ENCODE peak calls at places on chromosome 12, in eight cellular contexts. U, S, O, V, M, K, Q and N are unnamed samples.

GRCh38 chr12:44076892-44077291 is 241.0 kb downstream of the TMEM117 start:
- DNase-seq in Q (no peak), U (no peak), S (no peak), V (no peak), K (no peak), M (peak), O (no peak), N (no peak)

GRCh38 chr12:68240079-68240478 is 13.3 kb downstream of the IL22 start:
- DNase-seq in O (no peak), M (peak), U (no peak), V (no peak), K (no peak), S (no peak), Q (no peak), N (no peak)

GRCh38 chr12:9707864-9708808 is 24.8 kb downstream of the CLECL1 start:
- DNase-seq in M (peak), O (peak), S (peak), V (peak), Q (no peak), K (peak), U (no peak), N (peak)

GRCh38 chr12:2974560-2974971 is 15.4 kb downstream of the TEAD4 start:
- DNase-seq in M (no peak), S (no peak), Q (no peak), U (no peak), O (no peak), V (no peak), K (no peak), N (no peak)

GRCh38 chr12:131443019-131444000 is 267.6 kb upstream of the SFSWAP start:
- DNase-seq in O (no peak), Q (no peak), U (no peak), K (no peak), V (no peak), M (no peak), S (no peak), N (no peak)

GRCh38 chr12:1592444-1593231 is 1.7 kb downstream of the FBXL14 start:
- DNase-seq in S (peak), O (peak), Q (peak), V (peak), K (no peak), U (no peak), M (peak), N (peak)

GRCh38 chr12:11860026-11860425 is 210.6 kb downstream of the ETV6 start:
- DNase-seq in O (no peak), K (no peak), Q (no peak), U (no peak), V (no peak), M (no peak), S (peak), N (no peak)

GRCh38 chr12:88572785-88573565 is 7.3 kb downstream of the KITLG start:
- DNase-seq in S (no peak), V (no peak), O (no peak), M (no peak), Q (no peak), U (no peak), K (no peak), N (no peak)

GRCh38 chr12:90970471-90970870 is 15.5 kb upstream of the CCER1 start:
- DNase-seq in M (no peak), V (no peak), Q (no peak), O (no peak), U (no peak), K (no peak), S (no peak), N (no peak)

GRCh38 chr12:70459786-70460185 is 93.7 kb downstream of the KCNMB4 start:
- DNase-seq in S (no peak), K (no peak), M (no peak), O (no peak), V (no peak), Q (no peak), U (no peak), N (no peak)

GRCh38 chr12:52807544-52808470 is 6.1 kb downstream of the KRT4 start:
- DNase-seq in K (no peak), M (no peak), V (no peak), Q (no peak), O (no peak), U (no peak), S (no peak), N (no peak)

GRCh38 chr12:52496054-52496453 is 3.0 kb upstream of the KRT6A start:
- DNase-seq in U (no peak), K (peak), S (no peak), V (no peak), Q (no peak), M (no peak), O (no peak), N (no peak)

GRCh38 chr12:23941780-23942179 is 7.7 kb downstream of the SOX5 start:
- DNase-seq in V (no peak), U (no peak), M (no peak), S (no peak), K (no peak), Q (no peak), O (no peak), N (no peak)

GRCh38 chr12:101642115-101643067 is 47.6 kb downstream of the MYBPC1 start:
- DNase-seq in S (no peak), O (no peak), K (peak), Q (no peak), U (peak), M (no peak), V (no peak), N (peak)

GRCh38 chr12:14774074-14774943 is 29.0 kb downstream of the WBP11 start:
- DNase-seq in U (no peak), Q (peak), K (no peak), S (peak), O (peak), V (peak), M (peak), N (peak)

GRCh38 chr12:990649-991349 is at the start of gene ERC1:
- DNase-seq in S (peak), M (peak), O (peak), K (peak), V (peak), Q (peak), U (no peak), N (peak)

GRCh38 chr12:95396849-95397498 is 77.0 kb upstream of the METAP2 start:
- DNase-seq in M (no peak), S (peak), V (no peak), U (no peak), O (no peak), K (no peak), Q (no peak), N (no peak)

GRCh38 chr12:19894049-19894448 is 454.8 kb downstream of the AEBP2 start:
- DNase-seq in V (no peak), M (no peak), O (no peak), U (no peak), K (no peak), S (no peak), Q (peak), N (no peak)

GRCh38 chr12:3315201-3315661 is 175.8 kb upstream of the PRMT8 start:
- DNase-seq in V (no peak), M (no peak), S (no peak), K (no peak), U (no peak), Q (no peak), O (no peak), N (no peak)

GRCh38 chr12:39803151-39803550 is 183.5 kb upstream of the ABCD2 start:
- DNase-seq in V (no peak), M (no peak), S (no peak), O (no peak), K (no peak), Q (no peak), U (no peak), N (no peak)